ENCODE peak calls at places on chromosome 10, in five cellular contexts. T is activated naive CD4-positive, alpha-beta T cell treated with anti-CD3 and anti-CD28 coated beads, Interleukin-2, amount 50 U/mL, for 16 hours; W is chondrocyte; J is naive thymus-derived CD8-positive, alpha-beta T cell; Q is neuronal stem cell. F is an unnamed sample.

GRCh38 chr10:44334621-44335184 is 50.2 kb downstream of the CXCL12 start:
- DNase-seq in T (no peak), W (no peak), J (no peak), Q (no peak), F (no peak)

GRCh38 chr10:88979153-88979562 is 11.4 kb upstream of the FAS start:
- DNase-seq in T (no peak), W (no peak), J (no peak), Q (no peak), F (no peak)

GRCh38 chr10:75400769-75401568 is 595 bp downstream of the ZNF503 start:
- DNase-seq in T (no peak), W (no peak), J (no peak), Q (peak), F (no peak)

GRCh38 chr10:48634198-48634983 is 29.5 kb upstream of the ARHGAP22 start:
- DNase-seq in T (no peak), W (no peak), J (no peak), Q (no peak), F (no peak)

GRCh38 chr10:14665304-14665703 is 109.4 kb downstream of the FAM107B start:
- DNase-seq in T (no peak), W (no peak), J (no peak), Q (no peak), F (no peak)

GRCh38 chr10:43824934-43825333 is 176.3 kb upstream of the ZNF32 start:
- DNase-seq in T (no peak), W (no peak), J (no peak), Q (no peak), F (no peak)

GRCh38 chr10:74786126-74786525 is 40.3 kb upstream of the KAT6B start:
- DNase-seq in T (no peak), W (no peak), J (no peak), Q (no peak), F (no peak)

GRCh38 chr10:128047337-128047736 is 78.9 kb downstream of the MKI67 start:
- DNase-seq in T (peak), W (peak), J (peak), Q (peak), F (peak)

GRCh38 chr10:99339077-99339476 is 9.9 kb downstream of the CNNM1 start:
- DNase-seq in T (no peak), W (no peak), J (no peak), Q (no peak), F (no peak)

GRCh38 chr10:25142465-25142864 is 32.3 kb upstream of the GPR158 start:
- DNase-seq in T (no peak), W (no peak), J (no peak), Q (no peak), F (no peak)

GRCh38 chr10:3895045-3895609 is 110.1 kb upstream of the KLF6 start:
- DNase-seq in T (no peak), W (no peak), J (no peak), Q (no peak), F (no peak)

GRCh38 chr10:116721991-116722392 is 20.4 kb downstream of the HSPA12A start:
- DNase-seq in T (no peak), W (no peak), J (no peak), Q (no peak), F (no peak)

GRCh38 chr10:25015927-25016348 is at the start of gene ENKUR:
- DNase-seq in T (peak), W (no peak), J (peak), Q (peak), F (peak)